ENCODE peak calls at places on chromosomes 2 and 18, in eight cellular contexts. M is H54, F is vagina, G is H1, N is ovary, Z is tibial nerve, O is sigmoid colon, B is IMR-90. J is an unnamed sample.

GRCh38 chr2:15733867-15734765 is 142.4 kb downstream of the DDX1 start:
- DNase-seq in N (no peak), G (no peak), F (no peak), Z (no peak), M (no peak), O (no peak), B (peak), J (no peak)

GRCh38 chr2:104938226-104938941 is 84.5 kb downstream of the POU3F3 start:
- DNase-seq in M (no peak), G (no peak), B (no peak), F (no peak), N (no peak), O (no peak), Z (no peak), J (no peak)

GRCh38 chr2:47076586-47077441 is 78.3 kb downstream of the STPG4 start:
- DNase-seq in B (peak), G (peak), M (peak), N (no peak), O (no peak), F (no peak), Z (no peak), J (no peak)

GRCh38 chr18:48022531-48023330 is 92.3 kb upstream of the SMAD2 start:
- DNase-seq in B (peak), Z (no peak), G (no peak), N (no peak), O (peak), F (no peak), M (peak), J (no peak)

GRCh38 chr18:54558609-54559585 is 32.1 kb upstream of the DYNAP start:
- DNase-seq in N (no peak), G (no peak), Z (no peak), O (no peak), F (no peak), B (peak), M (no peak), J (no peak)

GRCh38 chr2:43758738-43759137 is 15.1 kb upstream of the DYNC2LI1 start:
- DNase-seq in G (no peak), F (no peak), N (no peak), O (no peak), Z (peak), M (peak), B (no peak), J (peak)

GRCh38 chr2:54760310-54760709 is 36.8 kb downstream of the EML6 start:
- DNase-seq in F (no peak), B (no peak), Z (no peak), N (no peak), O (no peak), G (no peak), M (no peak), J (no peak)

GRCh38 chr18:3069671-3070433 is 56.9 kb upstream of the LPIN2 start:
- DNase-seq in F (peak), N (no peak), M (no peak), Z (no peak), B (no peak), O (no peak), G (no peak), J (no peak)

GRCh38 chr18:37565138-37565984 is at the start of gene CELF4:
- DNase-seq in O (peak), N (no peak), M (no peak), Z (no peak), G (no peak), F (no peak), B (no peak), J (no peak)

GRCh38 chr18:3148930-3149535 is 70.7 kb downstream of the MYOM1 start:
- DNase-seq in Z (no peak), M (no peak), O (no peak), G (no peak), F (no peak), N (no peak), B (peak), J (no peak)

GRCh38 chr2:181684454-181685149 is 4.3 kb upstream of the NEUROD1 start:
- DNase-seq in G (no peak), N (no peak), M (no peak), Z (no peak), B (no peak), O (no peak), F (no peak), J (no peak)

GRCh38 chr2:112032615-112033457 is 22.2 kb upstream of the TMEM87B start:
- DNase-seq in N (peak), F (no peak), O (peak), B (peak), Z (no peak), G (no peak), M (no peak), J (peak)

GRCh38 chr2:106894545-106894944 is 8.6 kb upstream of the ST6GAL2 start:
- DNase-seq in F (no peak), G (no peak), M (no peak), Z (no peak), N (no peak), O (no peak), B (no peak), J (no peak)

GRCh38 chr2:172551266-172551665 is 4.6 kb upstream of the PDK1 start:
- DNase-seq in F (no peak), G (no peak), O (no peak), Z (no peak), N (no peak), B (peak), M (no peak), J (no peak)

GRCh38 chr18:9707381-9708056 is 582 bp upstream of the RAB31 start:
- DNase-seq in N (no peak), B (peak), Z (no peak), M (no peak), G (no peak), O (peak), F (no peak), J (no peak)

GRCh38 chr2:237171396-237171795 is 85.7 kb downstream of the COPS8 start:
- DNase-seq in O (peak), F (peak), B (peak), Z (no peak), N (peak), M (peak), G (no peak), J (peak)

GRCh38 chr2:242065456-242065855 is 195.9 kb downstream of the RTP5 start:
- DNase-seq in Z (no peak), F (peak), O (no peak), M (no peak), G (no peak), N (no peak), B (no peak), J (no peak)

GRCh38 chr2:197809064-197809463 is 4.7 kb downstream of the PLCL1 start:
- DNase-seq in Z (no peak), M (no peak), N (no peak), O (no peak), F (no peak), B (no peak), G (no peak), J (no peak)

GRCh38 chr2:240255811-240256703 is 115.6 kb upstream of the OTOS start:
- DNase-seq in B (no peak), O (no peak), Z (no peak), F (no peak), N (no peak), G (no peak), M (no peak), J (no peak)

GRCh38 chr18:47605093-47605492 is 325.4 kb downstream of the SMAD2 start:
- DNase-seq in F (peak), G (no peak), M (no peak), N (no peak), B (no peak), Z (no peak), O (no peak), J (no peak)

GRCh38 chr2:109372614-109373013 is 241.2 kb downstream of the SEPTIN10 start:
- DNase-seq in O (peak), G (no peak), F (no peak), M (no peak), Z (no peak), N (no peak), B (no peak), J (no peak)

GRCh38 chr2:233940376-233941276 is 23.5 kb downstream of the TRPM8 start:
- DNase-seq in B (no peak), G (no peak), N (no peak), O (no peak), M (no peak), F (no peak), Z (no peak), J (no peak)

GRCh38 chr2:196925768-196926561 is 542 bp downstream of the PGAP1 start:
- DNase-seq in Z (no peak), B (peak), M (no peak), N (peak), F (peak), G (no peak), O (peak), J (peak)

GRCh38 chr18:52636536-52636935 is 296.5 kb downstream of the DCC start:
- DNase-seq in B (no peak), N (no peak), Z (no peak), O (no peak), F (no peak), M (no peak), G (no peak), J (no peak)

GRCh38 chr2:177888581-177888980 is 184.0 kb downstream of the PDE11A start:
- DNase-seq in N (no peak), B (no peak), Z (no peak), G (no peak), F (no peak), O (no peak), M (no peak), J (peak)

GRCh38 chr2:111068435-111069058 is 52.2 kb upstream of the BCL2L11 start:
- DNase-seq in M (no peak), B (no peak), N (no peak), G (no peak), F (no peak), O (no peak), Z (no peak), J (no peak)

GRCh38 chr2:130744287-130745117 is 10.8 kb upstream of the AMER3 start:
- DNase-seq in F (no peak), G (no peak), Z (no peak), O (no peak), B (no peak), N (no peak), M (no peak), J (no peak)

GRCh38 chr2:230708204-230708603 is 4.4 kb upstream of the CAB39 start:
- DNase-seq in F (no peak), N (no peak), Z (no peak), M (no peak), O (no peak), G (no peak), B (no peak), J (no peak)

GRCh38 chr2:40034198-40034597 is 255.1 kb upstream of the THUMPD2 start:
- DNase-seq in B (peak), G (no peak), Z (no peak), O (no peak), F (no peak), N (no peak), M (no peak), J (no peak)

GRCh38 chr18:25278415-25278814 is 73.6 kb downstream of the ZNF521 start:
- DNase-seq in F (no peak), O (no peak), B (peak), Z (no peak), G (no peak), M (no peak), N (no peak), J (no peak)

GRCh38 chr2:235577404-235578330 is 83.8 kb downstream of the AGAP1 start:
- DNase-seq in G (no peak), N (peak), M (no peak), F (no peak), O (peak), Z (peak), B (peak), J (peak)

GRCh38 chr2:187360286-187360685 is 87.8 kb downstream of the CALCRL start:
- DNase-seq in F (no peak), M (no peak), G (no peak), Z (no peak), B (no peak), O (no peak), N (no peak), J (no peak)

DNA sequence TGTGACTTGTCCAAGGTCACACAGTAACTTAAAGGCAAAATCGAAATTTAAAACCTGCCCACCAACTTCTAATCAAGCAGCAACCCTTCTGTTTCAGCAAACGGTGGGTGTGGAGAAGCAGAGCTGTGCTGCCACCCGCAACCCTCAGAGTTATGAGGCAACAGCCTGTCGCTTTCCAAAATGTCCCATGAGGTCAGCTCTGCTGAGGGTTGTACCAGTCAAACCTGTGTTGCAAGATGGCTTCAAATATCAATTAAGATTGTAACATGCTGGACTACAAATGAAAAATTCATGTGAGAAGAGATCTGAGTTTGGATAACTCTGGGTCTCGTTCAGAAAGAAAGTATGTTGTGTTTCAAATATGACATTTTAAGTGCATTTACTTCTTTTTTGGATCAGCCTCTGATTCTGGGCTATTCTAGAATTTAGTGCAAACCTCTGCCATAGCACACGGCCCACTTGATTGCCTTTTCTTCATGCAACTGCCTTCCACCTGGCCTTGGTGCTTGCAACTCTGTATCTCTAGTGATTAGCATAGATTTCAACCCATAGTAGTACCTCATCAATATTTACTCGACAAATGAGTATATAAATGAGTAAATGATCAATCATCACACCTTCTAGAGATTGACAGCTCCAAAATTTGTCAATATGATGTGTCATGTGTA is 69.3 kb downstream of the TIMM21 start:
- DNase-seq in G (no peak), M (no peak), F (no peak), O (no peak), B (no peak), N (no peak), Z (no peak), J (no peak)
- TF ChIP-seq POLR2A in G (no peak), M (no peak), F (no peak), O (no peak), B (no peak), N (no peak), Z (no peak), J (no peak)

GRCh38 chr2:232458051-232458660 is 2.2 kb downstream of the ALPI start:
- DNase-seq in M (no peak), O (peak), F (no peak), Z (no peak), B (no peak), G (no peak), N (no peak), J (no peak)

GRCh38 chr2:232454630-232455029 is 1.3 kb upstream of the ALPI start:
- DNase-seq in O (peak), M (no peak), N (no peak), G (no peak), Z (no peak), F (no peak), B (no peak), J (no peak)

GRCh38 chr2:232457121-232458011 is 1.4 kb downstream of the ALPI start:
- DNase-seq in F (no peak), N (peak), M (no peak), O (peak), Z (no peak), G (no peak), B (no peak), J (no peak)

GRCh38 chr2:232456296-232457120 is 555 bp downstream of the ALPI start:
- DNase-seq in O (peak), G (no peak), M (no peak), B (no peak), F (no peak), N (peak), Z (no peak), J (no peak)

GRCh38 chr2:232455426-232456255 is at the start of gene ALPI:
- DNase-seq in G (no peak), M (no peak), N (no peak), B (no peak), F (no peak), Z (no peak), O (peak), J (no peak)
- TF ChIP-seq POLR2A in G (no peak), M (no peak), N (no peak), B (no peak), F (no peak), Z (no peak), O (no peak), J (no peak)

GRCh38 chr2:195659114-195659513 is 2.1 kb downstream of the SLC39A10 start:
- DNase-seq in Z (no peak), N (no peak), B (peak), F (no peak), M (no peak), O (no peak), G (no peak), J (no peak)
- TF ChIP-seq POLR2A in Z (no peak), N (no peak), B (no peak), F (no peak), M (no peak), O (no peak), G (no peak), J (no peak)

DNA sequence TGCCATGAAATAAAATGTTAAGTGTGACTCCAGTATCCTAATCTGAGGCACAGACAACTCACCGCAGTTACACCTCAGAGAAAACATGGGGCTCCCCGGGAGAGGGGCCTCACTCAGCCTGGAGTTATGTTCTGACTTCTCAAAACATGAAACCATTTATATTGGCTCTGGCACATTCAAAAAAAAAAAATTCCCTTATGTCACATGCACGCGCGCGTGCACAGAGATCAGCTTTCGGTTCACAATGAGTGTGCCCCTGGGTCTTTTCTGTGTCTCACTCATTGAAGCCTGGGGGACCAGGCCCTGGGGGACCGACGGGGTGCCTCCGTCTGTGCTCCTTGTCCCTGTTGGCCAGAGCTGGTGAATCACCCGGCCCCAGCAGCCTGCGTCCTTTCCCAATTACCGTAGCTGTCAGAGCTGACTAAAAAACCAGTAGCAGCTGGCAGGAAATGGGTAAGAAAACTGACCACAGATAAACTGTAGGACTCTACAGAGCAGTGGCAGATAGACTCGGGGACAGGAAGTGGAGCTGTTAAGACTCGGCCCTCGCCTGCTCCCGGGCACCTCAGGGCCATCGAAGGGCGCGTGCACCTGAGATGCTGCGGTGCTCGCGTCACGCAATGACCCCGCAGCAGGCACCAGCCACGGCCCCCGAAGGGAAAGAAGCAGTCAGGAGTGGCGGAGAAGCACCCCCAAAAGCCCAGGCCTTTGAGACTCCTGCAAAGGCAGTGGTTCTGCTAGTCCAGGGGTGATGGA is 138.3 kb upstream of the ID2 start:
- DNase-seq in G (no peak), F (no peak), O (peak), B (peak), N (no peak), M (peak), Z (no peak), J (peak)
- TF ChIP-seq POLR2A in G (no peak), F (no peak), O (no peak), B (no peak), N (no peak), M (no peak), Z (no peak), J (peak)

GRCh38 chr2:175175896-175176295 is 5.6 kb downstream of the ATP5MC3 start:
- DNase-seq in N (no peak), G (no peak), Z (no peak), F (no peak), O (no peak), M (no peak), B (peak), J (no peak)
- TF ChIP-seq POLR2A in N (no peak), G (no peak), Z (no peak), F (no peak), O (no peak), M (no peak), B (no peak), J (no peak)

DNA sequence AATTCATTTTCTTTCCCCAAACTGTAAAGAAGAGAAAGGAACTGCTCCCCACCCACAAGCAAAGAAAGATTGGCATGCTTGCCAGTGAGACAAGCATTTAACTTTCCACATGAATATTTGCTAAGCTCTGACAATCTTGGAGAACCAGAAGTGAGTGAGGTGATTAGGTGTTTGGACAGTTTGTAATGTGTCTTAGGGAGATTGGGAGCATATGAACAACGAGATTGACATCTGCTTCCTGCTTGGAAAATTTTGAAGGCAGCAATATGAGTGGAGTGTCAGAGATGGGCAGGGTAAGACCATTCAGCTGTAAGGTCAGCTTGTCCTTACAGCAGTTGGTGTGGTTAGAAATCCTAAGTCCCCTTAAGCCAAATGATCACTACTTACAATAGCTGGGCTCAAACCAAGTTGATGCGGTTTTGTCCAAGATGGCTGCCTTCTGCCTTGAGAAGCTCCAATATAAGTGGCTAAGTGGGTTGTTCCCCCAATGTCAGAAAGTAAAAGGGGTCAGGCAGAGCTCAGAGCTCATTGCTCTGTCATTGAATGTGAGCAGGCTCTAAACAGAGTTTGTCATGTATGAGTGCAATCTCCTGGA is 36.0 kb upstream of the GALNT5 start:
- DNase-seq in N (no peak), Z (no peak), O (no peak), M (no peak), G (no peak), F (no peak), B (no peak), J (no peak)
- TF ChIP-seq POLR2A in N (no peak), Z (no peak), O (no peak), M (no peak), G (no peak), F (no peak), B (no peak), J (no peak)

GRCh38 chr2:55779459-55780421 is 86.1 kb upstream of the PNPT1 start:
- DNase-seq in G (no peak), M (peak), Z (no peak), F (no peak), N (no peak), B (peak), O (no peak), J (no peak)
- TF ChIP-seq POLR2A in G (no peak), M (no peak), Z (no peak), F (no peak), N (no peak), B (no peak), O (no peak), J (no peak)

DNA sequence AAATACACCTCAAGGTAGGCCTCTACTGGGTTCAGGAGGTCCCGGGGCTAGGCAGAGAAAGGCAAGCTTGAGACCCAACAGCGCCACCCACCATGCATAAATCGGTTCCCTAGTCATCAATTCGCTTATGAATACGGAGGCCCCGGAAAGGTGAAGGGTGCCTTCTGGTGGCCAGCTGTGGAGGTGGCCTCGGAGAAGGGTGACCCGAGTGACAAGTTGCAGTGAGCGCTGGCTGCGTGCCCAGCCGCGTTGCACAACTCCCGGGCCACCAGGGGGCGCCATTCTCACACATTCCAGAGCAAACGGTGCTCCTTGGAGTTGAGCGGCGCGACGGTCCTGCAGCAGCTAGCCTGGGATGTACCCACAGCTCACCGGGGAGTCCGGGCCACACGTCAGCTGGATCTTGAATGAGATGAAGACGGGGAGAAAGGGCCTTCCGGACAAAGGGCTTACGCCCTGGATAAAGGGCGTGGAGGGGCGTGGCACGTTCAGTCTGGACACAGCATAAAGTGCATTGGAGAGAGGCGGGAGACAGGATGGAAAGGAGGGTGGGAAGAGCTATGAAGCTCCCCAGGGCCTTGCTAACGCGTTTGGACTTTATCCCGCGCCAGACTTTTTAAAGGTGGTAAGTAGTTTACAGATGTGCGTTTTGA is 20.4 kb downstream of the TMSB10 start:
- DNase-seq in G (peak), M (peak), N (peak), B (peak), F (peak), O (peak), Z (peak), J (peak)
- TF ChIP-seq POLR2A in G (no peak), M (no peak), N (no peak), B (peak), F (no peak), O (no peak), Z (peak), J (no peak)